ENCODE peak calls at places on chromosomes 11 and 22, in six cellular contexts. One of them, this sample, is unnamed.

GRCh38 chr22:47199949-47200272 is 437.5 kb downstream of the TBC1D22A start:
- DNase-seq in GM23248: no peak
- DNase-seq in mammary epithelial cell: no peak
- DNase-seq in mesendoderm: no peak
- DNase-seq in astrocyte: no peak
- DNase-seq in fibroblast of lung: no peak
- DNase-seq in this sample: no peak

GRCh38 chr11:19642185-19642591 is 70.4 kb upstream of the NAV2 start:
- DNase-seq in mammary epithelial cell: no peak
- DNase-seq in fibroblast of lung: no peak
- DNase-seq in GM23248: peak; percentile 72
- DNase-seq in mesendoderm: no peak
- DNase-seq in astrocyte: no peak
- DNase-seq in this sample: no peak

GRCh38 chr11:15114501-15115475 is at the start of gene INSC:
- DNase-seq in mesendoderm: peak; percentile 33
- DNase-seq in GM23248: peak; percentile 66
- DNase-seq in astrocyte: no peak
- DNase-seq in mammary epithelial cell: no peak
- DNase-seq in fibroblast of lung: peak; percentile 40
- DNase-seq in this sample: peak; percentile 79

GRCh38 chr11:116093481-116093880 is 589.3 kb upstream of the CADM1 start:
- DNase-seq in mammary epithelial cell: no peak
- DNase-seq in fibroblast of lung: no peak
- DNase-seq in mesendoderm: no peak
- DNase-seq in GM23248: no peak
- DNase-seq in astrocyte: no peak
- DNase-seq in this sample: no peak

GRCh38 chr11:64694821-64695365 is 28.1 kb downstream of the NRXN2 start:
- DNase-seq in fibroblast of lung: no peak
- DNase-seq in mammary epithelial cell: no peak
- DNase-seq in astrocyte: no peak
- DNase-seq in mesendoderm: peak; percentile 79
- DNase-seq in GM23248: no peak
- DNase-seq in this sample: peak; percentile 79

GRCh38 chr11:82239498-82239897 is 494.2 kb downstream of the FAM181B start:
- DNase-seq in mesendoderm: no peak
- DNase-seq in astrocyte: no peak
- DNase-seq in mammary epithelial cell: no peak
- DNase-seq in fibroblast of lung: no peak
- DNase-seq in GM23248: no peak
- DNase-seq in this sample: no peak

GRCh38 chr11:59179121-59179520 is 7.2 kb downstream of the DTX4 start:
- DNase-seq in mammary epithelial cell: no peak
- DNase-seq in GM23248: no peak
- DNase-seq in fibroblast of lung: no peak
- DNase-seq in astrocyte: no peak
- DNase-seq in mesendoderm: no peak
- DNase-seq in this sample: no peak

GRCh38 chr22:32422062-32422461 is 10.0 kb upstream of the RTCB start:
- DNase-seq in mesendoderm: no peak
- DNase-seq in astrocyte: no peak
- DNase-seq in GM23248: no peak
- DNase-seq in mammary epithelial cell: no peak
- DNase-seq in fibroblast of lung: no peak
- DNase-seq in this sample: no peak

GRCh38 chr11:123195182-123196059 is at the start of gene CLMP:
- DNase-seq in mesendoderm: peak; percentile 89
- DNase-seq in fibroblast of lung: peak; percentile 82
- DNase-seq in astrocyte: peak; percentile 63
- DNase-seq in mammary epithelial cell: peak; percentile 58
- DNase-seq in GM23248: peak; percentile 89
- DNase-seq in this sample: peak; percentile 71

GRCh38 chr11:44332665-44333064 is 22.7 kb upstream of the ALX4 start:
- DNase-seq in fibroblast of lung: no peak
- DNase-seq in mammary epithelial cell: no peak
- DNase-seq in mesendoderm: no peak
- DNase-seq in GM23248: no peak
- DNase-seq in astrocyte: no peak
- DNase-seq in this sample: no peak

GRCh38 chr11:134625151-134625550 is 213.1 kb upstream of the B3GAT1 start:
- DNase-seq in mesendoderm: no peak
- DNase-seq in fibroblast of lung: no peak
- DNase-seq in astrocyte: no peak
- DNase-seq in GM23248: no peak
- DNase-seq in mammary epithelial cell: no peak
- DNase-seq in this sample: no peak

GRCh38 chr11:92688416-92688815 is 281.0 kb upstream of the MTNR1B start:
- DNase-seq in astrocyte: no peak
- DNase-seq in fibroblast of lung: no peak
- DNase-seq in GM23248: no peak
- DNase-seq in mammary epithelial cell: no peak
- DNase-seq in mesendoderm: no peak
- DNase-seq in this sample: no peak

GRCh38 chr11:19441752-19442553 is 201.2 kb upstream of the E2F8 start:
- DNase-seq in GM23248: peak; percentile 95
- DNase-seq in mammary epithelial cell: peak; percentile 97
- DNase-seq in mesendoderm: peak; percentile 70
- DNase-seq in fibroblast of lung: peak; percentile 93
- DNase-seq in astrocyte: peak; percentile 98
- DNase-seq in this sample: no peak

GRCh38 chr22:29581799-29582198 is 886 bp upstream of the NIPSNAP1 start:
- DNase-seq in astrocyte: no peak
- DNase-seq in GM23248: no peak
- DNase-seq in mammary epithelial cell: peak; percentile 53
- DNase-seq in mesendoderm: no peak
- DNase-seq in fibroblast of lung: no peak
- DNase-seq in this sample: no peak

GRCh38 chr11:68127791-68128681 is 6.8 kb upstream of the CHKA start:
- DNase-seq in mammary epithelial cell: no peak
- DNase-seq in astrocyte: peak; percentile 40
- DNase-seq in GM23248: peak; percentile 45
- DNase-seq in fibroblast of lung: peak; percentile 64
- DNase-seq in mesendoderm: peak; percentile 99
- DNase-seq in this sample: peak; percentile 91

GRCh38 chr11:48307760-48308386 is 1.9 kb downstream of the OR4S1 start:
- DNase-seq in astrocyte: no peak
- DNase-seq in mammary epithelial cell: peak; percentile 28
- DNase-seq in GM23248: peak; percentile 69
- DNase-seq in mesendoderm: peak; percentile 57
- DNase-seq in fibroblast of lung: peak; percentile 19
- DNase-seq in this sample: peak; percentile 39

GRCh38 chr22:47207846-47208554 is 445.6 kb downstream of the TBC1D22A start:
- DNase-seq in fibroblast of lung: no peak
- DNase-seq in mammary epithelial cell: no peak
- DNase-seq in GM23248: no peak
- DNase-seq in astrocyte: no peak
- DNase-seq in mesendoderm: no peak
- DNase-seq in this sample: no peak

GRCh38 chr22:19818264-19819208 is 36.1 kb downstream of the GNB1L start:
- DNase-seq in astrocyte: no peak
- DNase-seq in GM23248: no peak
- DNase-seq in mammary epithelial cell: no peak
- DNase-seq in fibroblast of lung: no peak
- DNase-seq in mesendoderm: no peak
- DNase-seq in this sample: no peak

GRCh38 chr22:31248138-31248745 is 36.1 kb downstream of the LIMK2 start:
- DNase-seq in astrocyte: peak; percentile 94
- DNase-seq in mammary epithelial cell: peak; percentile 92
- DNase-seq in fibroblast of lung: peak; percentile 87
- DNase-seq in GM23248: peak; percentile 86
- DNase-seq in mesendoderm: peak; percentile 96
- DNase-seq in this sample: peak; percentile 92

GRCh38 chr22:31250740-31251330 is 38.7 kb downstream of the LIMK2 start:
- DNase-seq in GM23248: peak; percentile 34
- DNase-seq in fibroblast of lung: no peak
- DNase-seq in mesendoderm: no peak
- DNase-seq in astrocyte: no peak
- DNase-seq in mammary epithelial cell: peak; percentile 56
- DNase-seq in this sample: no peak

GRCh38 chr22:31247726-31248125 is 35.6 kb downstream of the LIMK2 start:
- DNase-seq in mammary epithelial cell: no peak
- DNase-seq in astrocyte: no peak
- DNase-seq in mesendoderm: no peak
- DNase-seq in fibroblast of lung: no peak
- DNase-seq in GM23248: no peak
- DNase-seq in this sample: peak; percentile 25

GRCh38 chr22:31246687-31247086 is 34.6 kb downstream of the LIMK2 start:
- DNase-seq in GM23248: no peak
- DNase-seq in mesendoderm: no peak
- DNase-seq in mammary epithelial cell: no peak
- DNase-seq in fibroblast of lung: no peak
- DNase-seq in astrocyte: no peak
- DNase-seq in this sample: no peak

GRCh38 chr22:31248965-31249940 is 37.2 kb downstream of the LIMK2 start:
- DNase-seq in mesendoderm: no peak
- DNase-seq in mammary epithelial cell: peak; percentile 48
- DNase-seq in fibroblast of lung: no peak
- DNase-seq in GM23248: no peak
- DNase-seq in astrocyte: peak; percentile 44
- DNase-seq in this sample: no peak
- H3K79me2 ChIP-seq in mesendoderm: no peaks in the 10 kb centered on the region
- H3K79me2 ChIP-seq in mammary epithelial cell: peaks cover 93% of the 10 kb centered on the region
- H3K79me2 ChIP-seq in fibroblast of lung: no peaks in the 10 kb centered on the region
- H3K79me2 ChIP-seq in GM23248: peaks cover 54% of the 10 kb centered on the region
- H3K79me2 ChIP-seq in astrocyte: peaks cover 59% of the 10 kb centered on the region
- H3K79me2 ChIP-seq in this sample: peaks cover 24% of the 10 kb centered on the region

GRCh38 chr11:129885381-129885780 is 10.0 kb downstream of the NFRKB start:
- DNase-seq in fibroblast of lung: no peak
- DNase-seq in GM23248: no peak
- DNase-seq in astrocyte: no peak
- DNase-seq in mammary epithelial cell: no peak
- DNase-seq in mesendoderm: no peak
- DNase-seq in this sample: no peak

GRCh38 chr11:129884581-129884980 is 10.8 kb downstream of the NFRKB start:
- DNase-seq in mammary epithelial cell: no peak
- DNase-seq in fibroblast of lung: no peak
- DNase-seq in astrocyte: no peak
- DNase-seq in mesendoderm: no peak
- DNase-seq in GM23248: no peak
- DNase-seq in this sample: no peak

DNA sequence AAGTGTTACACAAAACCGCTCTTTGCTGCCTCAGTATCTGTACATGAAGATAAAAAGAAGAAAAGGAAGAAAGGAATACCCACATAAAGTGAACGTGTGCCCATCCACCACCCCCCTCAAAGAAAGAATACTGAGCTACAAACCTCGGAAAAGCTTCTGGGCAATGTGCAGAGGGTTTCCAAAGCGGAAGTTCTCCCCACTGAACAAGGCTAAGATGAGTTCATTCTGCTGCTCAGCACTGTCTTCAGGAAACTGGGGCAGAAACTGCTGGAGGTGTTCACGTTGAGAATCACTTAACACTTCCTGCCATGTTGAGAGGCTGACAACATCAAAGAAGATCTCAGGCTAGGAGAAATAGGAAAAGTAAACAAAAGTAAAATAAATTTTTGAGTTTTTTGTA is 6.9 kb downstream of the NFRKB start:
- DNase-seq in mesendoderm: no peak
- DNase-seq in fibroblast of lung: no peak
- DNase-seq in GM23248: no peak
- DNase-seq in mammary epithelial cell: no peak
- DNase-seq in astrocyte: no peak
- DNase-seq in this sample: no peak
- H3K36me3 ChIP-seq in mesendoderm: peaks cover 28% of the 10 kb centered on the region
- H3K36me3 ChIP-seq in fibroblast of lung: peaks cover 13% of the 10 kb centered on the region
- H3K36me3 ChIP-seq in GM23248: peaks cover 25% of the 10 kb centered on the region
- H3K36me3 ChIP-seq in mammary epithelial cell: peaks cover 50% of the 10 kb centered on the region
- H3K36me3 ChIP-seq in astrocyte: peaks cover 49% of the 10 kb centered on the region
- H3K36me3 ChIP-seq in this sample: peaks cover 7% of the 10 kb centered on the region

DNA sequence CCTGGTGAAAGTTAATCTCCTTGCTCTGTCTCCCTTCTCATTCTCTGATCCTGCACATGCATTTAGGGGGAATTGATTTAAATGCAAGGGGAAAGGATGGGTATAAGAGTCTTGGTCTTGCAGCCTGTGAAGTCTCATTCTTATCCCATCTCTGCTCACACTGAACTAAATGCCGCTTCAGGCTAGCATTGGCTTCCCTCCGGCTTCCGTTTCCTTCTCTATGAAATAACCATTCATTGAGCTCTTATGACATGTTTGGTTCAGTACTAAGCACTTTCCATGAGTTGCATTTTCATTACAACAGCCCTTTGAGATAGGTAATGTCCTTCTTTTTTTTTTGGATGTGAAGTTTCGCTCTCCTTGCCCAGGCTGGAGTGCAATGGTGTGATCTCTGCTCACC is 5.6 kb downstream of the ZBTB16 start:
- DNase-seq in astrocyte: no peak
- DNase-seq in mesendoderm: no peak
- DNase-seq in mammary epithelial cell: no peak
- DNase-seq in fibroblast of lung: no peak
- DNase-seq in GM23248: no peak
- DNase-seq in this sample: no peak
- H3K4me3 ChIP-seq in astrocyte: no peak overlapping the region
- H3K4me3 ChIP-seq in mesendoderm: no peak overlapping the region
- H3K4me3 ChIP-seq in mammary epithelial cell: no peak overlapping the region
- H3K4me3 ChIP-seq in fibroblast of lung: no peak overlapping the region
- H3K4me3 ChIP-seq in GM23248: no peak overlapping the region
- H3K4me3 ChIP-seq in this sample: no peak overlapping the region

GRCh38 chr11:78138281-78138680 is 1.1 kb downstream of the ALG8 start:
- DNase-seq in mesendoderm: no peak
- DNase-seq in fibroblast of lung: no peak
- DNase-seq in GM23248: peak; percentile 20
- DNase-seq in astrocyte: no peak
- DNase-seq in mammary epithelial cell: no peak
- DNase-seq in this sample: no peak
- H3K79me2 ChIP-seq in mesendoderm: peaks cover 10% of the 10 kb centered on the region
- H3K79me2 ChIP-seq in fibroblast of lung: peaks cover 18% of the 10 kb centered on the region
- H3K79me2 ChIP-seq in GM23248: peaks cover 71% of the 10 kb centered on the region
- H3K79me2 ChIP-seq in astrocyte: peaks cover 42% of the 10 kb centered on the region
- H3K79me2 ChIP-seq in mammary epithelial cell: peaks cover 60% of the 10 kb centered on the region
- H3K79me2 ChIP-seq in this sample: peaks cover 80% of the 10 kb centered on the region

GRCh38 chr11:36427079-36427478 is 83.0 kb downstream of the TRAF6 start:
- DNase-seq in GM23248: peak; percentile 18
- DNase-seq in mesendoderm: no peak
- DNase-seq in fibroblast of lung: peak; percentile 58
- DNase-seq in mammary epithelial cell: no peak
- DNase-seq in astrocyte: no peak
- DNase-seq in this sample: no peak
- H3K36me3 ChIP-seq in GM23248: no peaks in the 10 kb centered on the region
- H3K36me3 ChIP-seq in mesendoderm: no peaks in the 10 kb centered on the region
- H3K36me3 ChIP-seq in fibroblast of lung: no peaks in the 10 kb centered on the region
- H3K36me3 ChIP-seq in mammary epithelial cell: no peaks in the 10 kb centered on the region
- H3K36me3 ChIP-seq in astrocyte: peaks cover 8% of the 10 kb centered on the region
- H3K36me3 ChIP-seq in this sample: no peaks in the 10 kb centered on the region

GRCh38 chr11:100638648-100639047 is 48.4 kb upstream of the ARHGAP42 start:
- DNase-seq in astrocyte: no peak
- DNase-seq in mammary epithelial cell: no peak
- DNase-seq in fibroblast of lung: peak; percentile 39
- DNase-seq in mesendoderm: no peak
- DNase-seq in GM23248: no peak
- DNase-seq in this sample: no peak
- H3K4me3 ChIP-seq in astrocyte: no peak overlapping the region
- H3K4me3 ChIP-seq in mammary epithelial cell: no peak overlapping the region
- H3K4me3 ChIP-seq in fibroblast of lung: no peak overlapping the region
- H3K4me3 ChIP-seq in mesendoderm: no peak overlapping the region
- H3K4me3 ChIP-seq in GM23248: no peak overlapping the region
- H3K4me3 ChIP-seq in this sample: no peak overlapping the region